ENCODE peak calls at places on chromosomes 4 and X, in six cellular contexts. One of them, this sample, is unnamed.

GRCh38 chrX:19751068-19751467 is 136.3 kb downstream of the SH3KBP1 start:
- DNase-seq in choroid plexus epithelial cell: no peak
- DNase-seq in neural crest cell: no peak
- DNase-seq in tibial artery: no peak
- DNase-seq in sigmoid colon: no peak
- DNase-seq in brain microvascular endothelial cell: no peak
- DNase-seq in this sample: no peak

GRCh38 chrX:119870626-119871131 is 854 bp downstream of the RNF113A start:
- DNase-seq in choroid plexus epithelial cell: no peak
- DNase-seq in neural crest cell: no peak
- DNase-seq in tibial artery: peak; percentile 20
- DNase-seq in sigmoid colon: peak; percentile 52
- DNase-seq in brain microvascular endothelial cell: peak; percentile 22
- DNase-seq in this sample: no peak

GRCh38 chrX:40166582-40166981 is 68.8 kb upstream of the BCOR start:
- DNase-seq in choroid plexus epithelial cell: no peak
- DNase-seq in neural crest cell: no peak
- DNase-seq in tibial artery: no peak
- DNase-seq in sigmoid colon: no peak
- DNase-seq in brain microvascular endothelial cell: no peak
- DNase-seq in this sample: no peak

GRCh38 chr4:156779046-156779445 is 192.6 kb downstream of the PDGFC start:
- DNase-seq in choroid plexus epithelial cell: peak; percentile 56
- DNase-seq in neural crest cell: no peak
- DNase-seq in tibial artery: no peak
- DNase-seq in sigmoid colon: no peak
- DNase-seq in brain microvascular endothelial cell: peak; percentile 37
- DNase-seq in this sample: no peak

GRCh38 chr4:101944649-101945048 is 154.1 kb downstream of the BANK1 start:
- DNase-seq in choroid plexus epithelial cell: peak; percentile 72
- DNase-seq in neural crest cell: no peak
- DNase-seq in tibial artery: no peak
- DNase-seq in sigmoid colon: no peak
- DNase-seq in brain microvascular endothelial cell: peak; percentile 12
- DNase-seq in this sample: peak; percentile 29

GRCh38 chr4:62510228-62510627 is 1310.1 kb downstream of the ADGRL3 start:
- DNase-seq in choroid plexus epithelial cell: no peak
- DNase-seq in neural crest cell: no peak
- DNase-seq in tibial artery: no peak
- DNase-seq in sigmoid colon: no peak
- DNase-seq in brain microvascular endothelial cell: no peak
- DNase-seq in this sample: no peak

GRCh38 chr4:127624176-127624575 is 8.6 kb upstream of the INTU start:
- DNase-seq in choroid plexus epithelial cell: no peak
- DNase-seq in neural crest cell: no peak
- DNase-seq in tibial artery: no peak
- DNase-seq in sigmoid colon: no peak
- DNase-seq in brain microvascular endothelial cell: no peak
- DNase-seq in this sample: no peak

GRCh38 chrX:39476596-39476995 is 621.2 kb downstream of the BCOR start:
- DNase-seq in choroid plexus epithelial cell: no peak
- DNase-seq in neural crest cell: no peak
- DNase-seq in tibial artery: no peak
- DNase-seq in sigmoid colon: no peak
- DNase-seq in brain microvascular endothelial cell: no peak
- DNase-seq in this sample: no peak

GRCh38 chrX:87664381-87664780 is 146.8 kb downstream of the KLHL4 start:
- DNase-seq in choroid plexus epithelial cell: peak; percentile 62
- DNase-seq in neural crest cell: no peak
- DNase-seq in tibial artery: no peak
- DNase-seq in sigmoid colon: no peak
- DNase-seq in brain microvascular endothelial cell: no peak
- DNase-seq in this sample: no peak

GRCh38 chr4:83281326-83281725 is 3.3 kb downstream of the COQ2 start:
- DNase-seq in choroid plexus epithelial cell: peak; percentile 28
- DNase-seq in neural crest cell: no peak
- DNase-seq in tibial artery: no peak
- DNase-seq in sigmoid colon: no peak
- DNase-seq in brain microvascular endothelial cell: no peak
- DNase-seq in this sample: no peak

GRCh38 chr4:100348472-100348871 is 158.2 kb upstream of the DDIT4L start:
- DNase-seq in choroid plexus epithelial cell: peak; percentile 79
- DNase-seq in neural crest cell: no peak
- DNase-seq in tibial artery: no peak
- DNase-seq in sigmoid colon: no peak
- DNase-seq in brain microvascular endothelial cell: peak; percentile 94
- DNase-seq in this sample: no peak

GRCh38 chr4:138186264-138186663 is 55.9 kb downstream of the SLC7A11 start:
- DNase-seq in choroid plexus epithelial cell: no peak
- DNase-seq in neural crest cell: no peak
- DNase-seq in tibial artery: no peak
- DNase-seq in sigmoid colon: no peak
- DNase-seq in brain microvascular endothelial cell: no peak
- DNase-seq in this sample: no peak

GRCh38 chr4:33924239-33924638 is 2320.1 kb downstream of the ARAP2 start:
- DNase-seq in choroid plexus epithelial cell: peak; percentile 74
- DNase-seq in neural crest cell: no peak
- DNase-seq in tibial artery: no peak
- DNase-seq in sigmoid colon: no peak
- DNase-seq in brain microvascular endothelial cell: no peak
- DNase-seq in this sample: peak; percentile 6

GRCh38 chr4:93147524-93148212 is 680.9 kb upstream of the ATOH1 start:
- DNase-seq in choroid plexus epithelial cell: no peak
- DNase-seq in neural crest cell: no peak
- DNase-seq in tibial artery: no peak
- DNase-seq in sigmoid colon: no peak
- DNase-seq in brain microvascular endothelial cell: no peak
- DNase-seq in this sample: no peak

GRCh38 chr4:109462802-109463201 is 29.2 kb downstream of the SEC24B start:
- DNase-seq in choroid plexus epithelial cell: no peak
- DNase-seq in neural crest cell: no peak
- DNase-seq in tibial artery: no peak
- DNase-seq in sigmoid colon: no peak
- DNase-seq in brain microvascular endothelial cell: no peak
- DNase-seq in this sample: no peak

GRCh38 chrX:71525316-71525715 is 7.6 kb upstream of the OGT start:
- DNase-seq in choroid plexus epithelial cell: no peak
- DNase-seq in neural crest cell: no peak
- DNase-seq in tibial artery: no peak
- DNase-seq in sigmoid colon: no peak
- DNase-seq in brain microvascular endothelial cell: no peak
- DNase-seq in this sample: no peak

GRCh38 chr4:18318682-18319410 is 297.3 kb upstream of the LCORL start:
- DNase-seq in choroid plexus epithelial cell: peak; percentile 1
- DNase-seq in neural crest cell: no peak
- DNase-seq in tibial artery: no peak
- DNase-seq in sigmoid colon: no peak
- DNase-seq in brain microvascular endothelial cell: peak; percentile 0
- DNase-seq in this sample: no peak

GRCh38 chrX:106898462-106898861 is 4.7 kb downstream of the RIPPLY1 start:
- DNase-seq in choroid plexus epithelial cell: peak; percentile 77
- DNase-seq in neural crest cell: no peak
- DNase-seq in tibial artery: no peak
- DNase-seq in sigmoid colon: no peak
- DNase-seq in brain microvascular endothelial cell: peak; percentile 42
- DNase-seq in this sample: no peak

GRCh38 chr4:142155347-142155746 is 519.0 kb downstream of the IL15 start:
- DNase-seq in choroid plexus epithelial cell: peak; percentile 21
- DNase-seq in neural crest cell: no peak
- DNase-seq in tibial artery: no peak
- DNase-seq in sigmoid colon: no peak
- DNase-seq in brain microvascular endothelial cell: no peak
- DNase-seq in this sample: no peak

GRCh38 chrX:72117636-72118215 is 14.0 kb downstream of the RTL5 start:
- DNase-seq in choroid plexus epithelial cell: no peak
- DNase-seq in neural crest cell: no peak
- DNase-seq in tibial artery: no peak
- DNase-seq in sigmoid colon: no peak
- DNase-seq in brain microvascular endothelial cell: no peak
- DNase-seq in this sample: no peak

GRCh38 chr4:52869196-52869595 is 7.1 kb downstream of the RASL11B start:
- DNase-seq in choroid plexus epithelial cell: peak; percentile 28
- DNase-seq in neural crest cell: no peak
- DNase-seq in tibial artery: peak; percentile 58
- DNase-seq in sigmoid colon: peak; percentile 70
- DNase-seq in brain microvascular endothelial cell: no peak
- DNase-seq in this sample: no peak

GRCh38 chr4:52407545-52407944 is 251.6 kb downstream of the USP46 start:
- DNase-seq in choroid plexus epithelial cell: peak; percentile 6
- DNase-seq in neural crest cell: no peak
- DNase-seq in tibial artery: no peak
- DNase-seq in sigmoid colon: no peak
- DNase-seq in brain microvascular endothelial cell: no peak
- DNase-seq in this sample: no peak

GRCh38 chr4:138898282-138898681 is 117.3 kb upstream of the NOCT start:
- DNase-seq in choroid plexus epithelial cell: peak; percentile 39
- DNase-seq in neural crest cell: no peak
- DNase-seq in tibial artery: no peak
- DNase-seq in sigmoid colon: no peak
- DNase-seq in brain microvascular endothelial cell: peak; percentile 19
- DNase-seq in this sample: no peak

GRCh38 chrX:113920661-113921060 is 663.2 kb upstream of the HTR2C start:
- DNase-seq in choroid plexus epithelial cell: no peak
- DNase-seq in neural crest cell: no peak
- DNase-seq in tibial artery: no peak
- DNase-seq in sigmoid colon: no peak
- DNase-seq in brain microvascular endothelial cell: no peak
- DNase-seq in this sample: no peak

GRCh38 chrX:137263374-137263773 is 229.6 kb upstream of the GPR101 start:
- DNase-seq in choroid plexus epithelial cell: no peak
- DNase-seq in neural crest cell: no peak
- DNase-seq in tibial artery: no peak
- DNase-seq in sigmoid colon: no peak
- DNase-seq in brain microvascular endothelial cell: no peak
- DNase-seq in this sample: no peak

DNA sequence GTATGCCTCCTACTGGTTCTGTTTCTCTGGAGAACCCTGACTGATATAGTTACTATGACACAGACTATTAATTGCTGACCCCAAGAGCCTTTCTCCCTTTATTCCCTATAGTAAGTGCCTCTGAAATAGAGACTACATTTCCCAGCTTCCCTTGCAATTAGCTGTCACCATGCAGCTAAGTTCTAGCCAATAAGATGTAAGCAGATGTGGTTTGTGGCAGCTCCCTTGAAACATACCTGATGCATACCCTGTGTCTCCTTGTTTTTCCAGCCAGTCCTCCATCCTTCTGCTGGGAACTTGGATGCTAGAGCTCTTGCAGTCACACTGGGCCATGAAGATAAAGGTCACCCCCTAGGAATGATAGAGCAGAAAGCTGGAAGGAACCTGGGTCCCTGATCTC is 9.7 kb upstream of the TMEM165 start:
- DNase-seq in choroid plexus epithelial cell: peak; percentile 69
- DNase-seq in neural crest cell: no peak
- DNase-seq in tibial artery: no peak
- DNase-seq in sigmoid colon: no peak
- DNase-seq in brain microvascular endothelial cell: peak; percentile 45
- DNase-seq in this sample: no peak
- TF ChIP-seq CTCF in choroid plexus epithelial cell: no peak
- TF ChIP-seq CTCF in neural crest cell: no peak
- TF ChIP-seq CTCF in tibial artery: no peak
- TF ChIP-seq CTCF in sigmoid colon: no peak
- TF ChIP-seq CTCF in brain microvascular endothelial cell: no peak
- TF ChIP-seq CTCF in this sample: no peak

GRCh38 chrX:30824275-30824674 is 64.8 kb downstream of the TAB3 start:
- DNase-seq in choroid plexus epithelial cell: no peak
- DNase-seq in neural crest cell: no peak
- DNase-seq in tibial artery: no peak
- DNase-seq in sigmoid colon: no peak
- DNase-seq in brain microvascular endothelial cell: no peak
- DNase-seq in this sample: no peak

GRCh38 chrX:30822719-30823118 is 66.3 kb downstream of the TAB3 start:
- DNase-seq in choroid plexus epithelial cell: no peak
- DNase-seq in neural crest cell: no peak
- DNase-seq in tibial artery: no peak
- DNase-seq in sigmoid colon: no peak
- DNase-seq in brain microvascular endothelial cell: no peak
- DNase-seq in this sample: no peak

GRCh38 chrX:30821116-30821515 is 67.9 kb downstream of the TAB3 start:
- DNase-seq in choroid plexus epithelial cell: peak; percentile 8
- DNase-seq in neural crest cell: no peak
- DNase-seq in tibial artery: no peak
- DNase-seq in sigmoid colon: no peak
- DNase-seq in brain microvascular endothelial cell: no peak
- DNase-seq in this sample: no peak

GRCh38 chrX:30819080-30819479 is 70.0 kb downstream of the TAB3 start:
- DNase-seq in choroid plexus epithelial cell: no peak
- DNase-seq in neural crest cell: no peak
- DNase-seq in tibial artery: no peak
- DNase-seq in sigmoid colon: no peak
- DNase-seq in brain microvascular endothelial cell: no peak
- DNase-seq in this sample: no peak

GRCh38 chrX:30822068-30822671 is 66.9 kb downstream of the TAB3 start:
- DNase-seq in choroid plexus epithelial cell: peak; percentile 10
- DNase-seq in neural crest cell: no peak
- DNase-seq in tibial artery: no peak
- DNase-seq in sigmoid colon: no peak
- DNase-seq in brain microvascular endothelial cell: no peak
- DNase-seq in this sample: no peak
- TF ChIP-seq CTCF in choroid plexus epithelial cell: peak; percentile 28
- TF ChIP-seq CTCF in neural crest cell: peak; percentile 30
- TF ChIP-seq CTCF in tibial artery: no peak
- TF ChIP-seq CTCF in sigmoid colon: no peak
- TF ChIP-seq CTCF in brain microvascular endothelial cell: no peak
- TF ChIP-seq CTCF in this sample: peak; percentile 7

GRCh38 chr4:11416767-11417113 is 12.0 kb downstream of the HS3ST1 start:
- DNase-seq in choroid plexus epithelial cell: no peak
- DNase-seq in neural crest cell: no peak
- DNase-seq in tibial artery: no peak
- DNase-seq in sigmoid colon: no peak
- DNase-seq in brain microvascular endothelial cell: no peak
- DNase-seq in this sample: no peak
- TF ChIP-seq CTCF in choroid plexus epithelial cell: no peak
- TF ChIP-seq CTCF in neural crest cell: no peak
- TF ChIP-seq CTCF in tibial artery: no peak
- TF ChIP-seq CTCF in sigmoid colon: no peak
- TF ChIP-seq CTCF in brain microvascular endothelial cell: no peak
- TF ChIP-seq CTCF in this sample: no peak

DNA sequence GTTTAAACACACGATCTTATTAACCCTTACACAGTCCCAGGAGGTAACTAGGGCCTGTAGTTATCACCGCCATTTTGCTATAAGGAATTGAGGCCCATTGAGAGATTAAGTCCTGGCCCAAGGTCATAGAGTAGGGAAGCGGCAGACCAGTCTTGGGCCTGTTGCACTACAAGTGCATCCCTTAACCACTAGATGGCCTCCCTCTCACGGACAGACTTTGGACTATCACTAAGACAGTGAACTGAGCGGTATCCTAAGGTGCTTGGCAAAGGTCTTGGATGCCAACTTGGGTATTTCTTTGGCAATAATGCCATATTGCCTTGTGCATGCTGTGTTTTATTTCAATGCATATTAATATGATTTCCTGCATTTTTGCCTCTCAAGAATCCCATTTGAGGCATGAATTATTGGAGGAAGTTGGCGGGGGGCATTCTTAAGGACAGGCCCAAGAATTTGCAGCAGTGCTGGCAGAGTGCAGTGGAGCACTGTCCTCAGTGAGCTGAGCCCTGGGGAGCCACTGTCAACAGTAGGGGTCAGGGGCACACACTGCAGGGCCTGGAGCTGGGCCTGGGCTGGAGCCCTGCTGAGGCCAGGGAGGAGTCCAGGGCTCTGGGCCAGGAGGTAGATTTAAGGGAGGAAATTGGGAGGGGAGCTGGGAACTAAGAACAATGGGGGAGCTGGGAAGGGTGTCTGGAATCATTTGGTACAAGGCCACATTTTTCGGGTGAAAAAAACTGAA is 147.4 kb downstream of the SMIM20 start:
- DNase-seq in choroid plexus epithelial cell: peak; percentile 79
- DNase-seq in neural crest cell: no peak
- DNase-seq in tibial artery: no peak
- DNase-seq in sigmoid colon: no peak
- DNase-seq in brain microvascular endothelial cell: peak; percentile 29
- DNase-seq in this sample: no peak
- TF ChIP-seq CTCF in choroid plexus epithelial cell: peak; percentile 85
- TF ChIP-seq CTCF in neural crest cell: peak; percentile 67
- TF ChIP-seq CTCF in tibial artery: peak; percentile 18
- TF ChIP-seq CTCF in sigmoid colon: no peak
- TF ChIP-seq CTCF in brain microvascular endothelial cell: peak; percentile 81
- TF ChIP-seq CTCF in this sample: peak; percentile 63